ENCODE peak calls at places on chromosomes 11 and 22, in seven cellular contexts. One of them, this sample, is unnamed.

GRCh38 chr11:129643031-129643721 is 172.5 kb upstream of the TMEM45B start:
- DNase-seq in posterior cingulate gyrus: no peak
- DNase-seq in activated naive CD4-positive, alpha-beta T cell treated with anti-CD3 and anti-CD28 coated beads for 36 hours: peak
- DNase-seq in mucosa of descending colon: no peak
- DNase-seq in RCC 7860: peak
- DNase-seq in HEK293T: no peak
- DNase-seq in GM04503: peak
- DNase-seq in this sample: no peak

GRCh38 chr11:92941676-92942571 is 27.5 kb upstream of the MTNR1B start:
- DNase-seq in posterior cingulate gyrus: no peak
- DNase-seq in activated naive CD4-positive, alpha-beta T cell treated with anti-CD3 and anti-CD28 coated beads for 36 hours: peak
- DNase-seq in mucosa of descending colon: no peak
- DNase-seq in RCC 7860: peak
- DNase-seq in HEK293T: peak
- DNase-seq in GM04503: peak
- DNase-seq in this sample: peak

GRCh38 chr22:29726104-29726503 is 6.3 kb downstream of the CABP7 start:
- DNase-seq in posterior cingulate gyrus: no peak
- DNase-seq in activated naive CD4-positive, alpha-beta T cell treated with anti-CD3 and anti-CD28 coated beads for 36 hours: no peak
- DNase-seq in mucosa of descending colon: no peak
- DNase-seq in RCC 7860: no peak
- DNase-seq in HEK293T: no peak
- DNase-seq in GM04503: no peak
- DNase-seq in this sample: no peak

GRCh38 chr22:49322861-49323622 is 504.6 kb downstream of the BRD1 start:
- DNase-seq in posterior cingulate gyrus: peak
- DNase-seq in activated naive CD4-positive, alpha-beta T cell treated with anti-CD3 and anti-CD28 coated beads for 36 hours: no peak
- DNase-seq in mucosa of descending colon: no peak
- DNase-seq in RCC 7860: no peak
- DNase-seq in HEK293T: no peak
- DNase-seq in GM04503: no peak
- DNase-seq in this sample: no peak

GRCh38 chr22:25098445-25099081 is 101.1 kb upstream of the CRYBB3 start:
- DNase-seq in posterior cingulate gyrus: no peak
- DNase-seq in activated naive CD4-positive, alpha-beta T cell treated with anti-CD3 and anti-CD28 coated beads for 36 hours: no peak
- DNase-seq in mucosa of descending colon: no peak
- DNase-seq in RCC 7860: no peak
- DNase-seq in HEK293T: no peak
- DNase-seq in GM04503: no peak
- DNase-seq in this sample: no peak

GRCh38 chr11:82776377-82776776 is 42.7 kb upstream of the FAM181B start:
- DNase-seq in posterior cingulate gyrus: no peak
- DNase-seq in activated naive CD4-positive, alpha-beta T cell treated with anti-CD3 and anti-CD28 coated beads for 36 hours: no peak
- DNase-seq in mucosa of descending colon: no peak
- DNase-seq in RCC 7860: no peak
- DNase-seq in HEK293T: no peak
- DNase-seq in GM04503: no peak
- DNase-seq in this sample: no peak

GRCh38 chr11:10973416-10973815 is 115.6 kb upstream of the ZBED5 start:
- DNase-seq in posterior cingulate gyrus: no peak
- DNase-seq in activated naive CD4-positive, alpha-beta T cell treated with anti-CD3 and anti-CD28 coated beads for 36 hours: no peak
- DNase-seq in mucosa of descending colon: no peak
- DNase-seq in RCC 7860: no peak
- DNase-seq in HEK293T: no peak
- DNase-seq in GM04503: no peak
- DNase-seq in this sample: no peak

GRCh38 chr22:29308148-29308790 is 1.8 kb downstream of the GAS2L1 start:
- DNase-seq in posterior cingulate gyrus: peak
- DNase-seq in activated naive CD4-positive, alpha-beta T cell treated with anti-CD3 and anti-CD28 coated beads for 36 hours: no peak
- DNase-seq in mucosa of descending colon: peak
- DNase-seq in RCC 7860: no peak
- DNase-seq in HEK293T: no peak
- DNase-seq in GM04503: no peak
- DNase-seq in this sample: no peak

GRCh38 chr11:25816411-25816810 is 515.5 kb upstream of the ANO3 start:
- DNase-seq in posterior cingulate gyrus: no peak
- DNase-seq in activated naive CD4-positive, alpha-beta T cell treated with anti-CD3 and anti-CD28 coated beads for 36 hours: no peak
- DNase-seq in mucosa of descending colon: no peak
- DNase-seq in RCC 7860: no peak
- DNase-seq in HEK293T: no peak
- DNase-seq in GM04503: no peak
- DNase-seq in this sample: no peak

GRCh38 chr11:120226242-120226641 is 13.7 kb upstream of the POU2F3 start:
- DNase-seq in posterior cingulate gyrus: no peak
- DNase-seq in activated naive CD4-positive, alpha-beta T cell treated with anti-CD3 and anti-CD28 coated beads for 36 hours: no peak
- DNase-seq in mucosa of descending colon: peak
- DNase-seq in RCC 7860: no peak
- DNase-seq in HEK293T: no peak
- DNase-seq in GM04503: no peak
- DNase-seq in this sample: no peak

GRCh38 chr11:125105921-125106320 is 5.5 kb downstream of the TMEM218 start:
- DNase-seq in posterior cingulate gyrus: no peak
- DNase-seq in activated naive CD4-positive, alpha-beta T cell treated with anti-CD3 and anti-CD28 coated beads for 36 hours: no peak
- DNase-seq in mucosa of descending colon: no peak
- DNase-seq in RCC 7860: no peak
- DNase-seq in HEK293T: no peak
- DNase-seq in GM04503: no peak
- DNase-seq in this sample: no peak

GRCh38 chr11:8693010-8693551 is 10.5 kb downstream of the RPL27A start:
- DNase-seq in posterior cingulate gyrus: no peak
- DNase-seq in activated naive CD4-positive, alpha-beta T cell treated with anti-CD3 and anti-CD28 coated beads for 36 hours: no peak
- DNase-seq in mucosa of descending colon: no peak
- DNase-seq in RCC 7860: no peak
- DNase-seq in HEK293T: no peak
- DNase-seq in GM04503: no peak
- DNase-seq in this sample: no peak

GRCh38 chr11:35954205-35954604 is 10.3 kb downstream of the LDLRAD3 start:
- DNase-seq in posterior cingulate gyrus: no peak
- DNase-seq in activated naive CD4-positive, alpha-beta T cell treated with anti-CD3 and anti-CD28 coated beads for 36 hours: no peak
- DNase-seq in mucosa of descending colon: no peak
- DNase-seq in RCC 7860: no peak
- DNase-seq in HEK293T: no peak
- DNase-seq in GM04503: no peak
- DNase-seq in this sample: no peak